ENCODE peak calls at places on chromosomes 11 and 22, in eight cellular contexts. One of them, this sample, is unnamed.

GRCh38 chr11:110900426-110900825 is 188.2 kb upstream of the ARHGAP20 start:
- DNase-seq in body of pancreas: no peak
- DNase-seq in A549: no peak
- DNase-seq in right lobe of liver: no peak
- DNase-seq in Peyer's patch: no peak
- DNase-seq in stomach: no peak
- DNase-seq in ovary: no peak
- DNase-seq in lower leg skin: no peak
- DNase-seq in this sample: no peak

GRCh38 chr11:14554959-14555358 is 34.8 kb upstream of the PSMA1 start:
- DNase-seq in right lobe of liver: no peak
- DNase-seq in body of pancreas: no peak
- DNase-seq in stomach: no peak
- DNase-seq in ovary: no peak
- DNase-seq in A549: no peak
- DNase-seq in Peyer's patch: no peak
- DNase-seq in lower leg skin: no peak
- DNase-seq in this sample: no peak

GRCh38 chr22:50064453-50064852 is 6.4 kb upstream of the TTLL8 start:
- DNase-seq in right lobe of liver: no peak
- DNase-seq in body of pancreas: no peak
- DNase-seq in lower leg skin: no peak
- DNase-seq in Peyer's patch: no peak
- DNase-seq in A549: no peak
- DNase-seq in ovary: no peak
- DNase-seq in stomach: no peak
- DNase-seq in this sample: no peak

GRCh38 chr22:43957871-43958270 is 2.6 kb downstream of the SAMM50 start:
- DNase-seq in ovary: peak
- DNase-seq in body of pancreas: no peak
- DNase-seq in Peyer's patch: no peak
- DNase-seq in A549: no peak
- DNase-seq in lower leg skin: no peak
- DNase-seq in right lobe of liver: no peak
- DNase-seq in stomach: no peak
- DNase-seq in this sample: no peak

GRCh38 chr11:111443640-111444039 is 64.6 kb upstream of the POU2AF1 start:
- DNase-seq in Peyer's patch: no peak
- DNase-seq in body of pancreas: no peak
- DNase-seq in A549: no peak
- DNase-seq in lower leg skin: no peak
- DNase-seq in right lobe of liver: no peak
- DNase-seq in ovary: no peak
- DNase-seq in stomach: no peak
- DNase-seq in this sample: no peak

GRCh38 chr11:86459682-86460460 is 85.2 kb downstream of the CCDC81 start:
- DNase-seq in lower leg skin: peak
- DNase-seq in A549: peak
- DNase-seq in Peyer's patch: no peak
- DNase-seq in right lobe of liver: no peak
- DNase-seq in stomach: peak
- DNase-seq in ovary: peak
- DNase-seq in body of pancreas: peak
- DNase-seq in this sample: peak

GRCh38 chr11:82191690-82192089 is 542.0 kb downstream of the FAM181B start:
- DNase-seq in A549: no peak
- DNase-seq in Peyer's patch: no peak
- DNase-seq in stomach: peak
- DNase-seq in right lobe of liver: peak
- DNase-seq in body of pancreas: peak
- DNase-seq in lower leg skin: no peak
- DNase-seq in ovary: no peak
- DNase-seq in this sample: no peak

GRCh38 chr22:46075764-46076531 is 74.4 kb upstream of the PPARA start:
- DNase-seq in A549: no peak
- DNase-seq in right lobe of liver: peak
- DNase-seq in lower leg skin: peak
- DNase-seq in body of pancreas: peak
- DNase-seq in Peyer's patch: peak
- DNase-seq in stomach: peak
- DNase-seq in ovary: no peak
- DNase-seq in this sample: peak

GRCh38 chr11:4092031-4092430 is 2.6 kb upstream of the RRM1 start:
- DNase-seq in stomach: no peak
- DNase-seq in body of pancreas: no peak
- DNase-seq in A549: no peak
- DNase-seq in ovary: no peak
- DNase-seq in Peyer's patch: no peak
- DNase-seq in right lobe of liver: no peak
- DNase-seq in lower leg skin: peak
- DNase-seq in this sample: no peak

DNA sequence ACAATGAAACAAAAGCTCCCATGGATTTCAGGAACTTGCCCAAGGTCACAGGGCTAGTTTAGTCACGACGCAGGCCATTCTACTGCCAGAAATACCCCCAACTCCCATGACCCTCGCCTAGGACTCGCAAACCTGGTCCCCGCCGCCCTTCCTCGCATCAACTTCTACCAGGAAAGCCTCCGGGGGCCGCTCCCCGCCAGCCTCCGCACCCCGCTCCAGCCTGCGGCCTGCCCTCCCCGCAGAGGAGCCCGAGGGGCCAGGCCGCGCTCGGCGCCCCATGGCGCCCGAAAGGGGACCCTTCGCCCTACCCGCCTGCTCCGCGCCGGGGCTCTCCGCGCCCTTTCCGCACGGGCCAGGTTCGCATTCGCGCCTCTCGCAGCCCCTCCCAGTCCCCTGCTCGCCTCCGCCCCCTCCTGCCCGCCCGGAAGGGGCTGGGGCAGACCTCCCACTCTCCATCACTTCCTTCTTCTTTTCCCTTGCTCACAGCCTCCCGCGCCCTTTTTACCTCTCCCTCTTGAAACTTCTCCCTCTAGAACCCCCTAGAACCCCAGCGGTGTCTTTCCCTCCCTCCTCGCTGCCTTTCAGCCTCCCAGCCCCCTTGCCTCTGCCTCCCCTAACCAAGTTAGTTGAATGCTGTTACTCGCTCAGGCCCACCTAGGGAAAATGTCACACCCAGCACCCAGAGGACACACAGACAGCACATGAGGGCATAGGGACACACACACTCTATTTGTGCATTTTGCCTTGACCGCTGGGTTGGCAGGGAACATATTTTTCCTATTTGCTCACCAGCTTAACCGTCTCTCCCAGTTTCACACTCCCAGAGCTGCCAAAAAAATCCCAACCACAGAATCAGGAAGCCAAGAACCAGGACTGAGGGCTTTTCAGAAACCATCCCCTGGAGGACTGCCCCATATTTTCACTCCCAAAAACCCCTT is at the start of gene SLC43A3:
- DNase-seq in ovary: peak
- DNase-seq in lower leg skin: peak
- DNase-seq in Peyer's patch: peak
- DNase-seq in A549: no peak
- DNase-seq in right lobe of liver: peak
- DNase-seq in stomach: peak
- DNase-seq in body of pancreas: peak
- DNase-seq in this sample: peak
- TF ChIP-seq POLR2A in ovary: peak
- TF ChIP-seq POLR2A in lower leg skin: peak
- TF ChIP-seq POLR2A in Peyer's patch: peak
- TF ChIP-seq POLR2A in A549: no peak
- TF ChIP-seq POLR2A in right lobe of liver: peak
- TF ChIP-seq POLR2A in stomach: no peak
- TF ChIP-seq POLR2A in body of pancreas: peak
- TF ChIP-seq POLR2A in this sample: peak

GRCh38 chr11:64744544-64745218 is 739 bp upstream of the RASGRP2 start:
- DNase-seq in body of pancreas: no peak
- DNase-seq in lower leg skin: no peak
- DNase-seq in A549: no peak
- DNase-seq in right lobe of liver: no peak
- DNase-seq in ovary: no peak
- DNase-seq in stomach: no peak
- DNase-seq in Peyer's patch: no peak
- DNase-seq in this sample: peak

GRCh38 chr11:64745219-64745522 is 1.2 kb upstream of the RASGRP2 start:
- DNase-seq in stomach: peak
- DNase-seq in right lobe of liver: peak
- DNase-seq in body of pancreas: peak
- DNase-seq in Peyer's patch: peak
- DNase-seq in lower leg skin: peak
- DNase-seq in A549: no peak
- DNase-seq in ovary: peak
- DNase-seq in this sample: peak

GRCh38 chr11:64742940-64743590 is 877 bp downstream of the RASGRP2 start:
- DNase-seq in stomach: peak
- DNase-seq in body of pancreas: peak
- DNase-seq in right lobe of liver: peak
- DNase-seq in lower leg skin: peak
- DNase-seq in ovary: peak
- DNase-seq in A549: peak
- DNase-seq in Peyer's patch: peak
- DNase-seq in this sample: peak

GRCh38 chr11:64742087-64742939 is 1.6 kb downstream of the RASGRP2 start:
- DNase-seq in body of pancreas: no peak
- DNase-seq in ovary: no peak
- DNase-seq in Peyer's patch: no peak
- DNase-seq in lower leg skin: no peak
- DNase-seq in right lobe of liver: peak
- DNase-seq in A549: no peak
- DNase-seq in stomach: no peak
- DNase-seq in this sample: peak

GRCh38 chr11:64743591-64744543 is at the start of gene RASGRP2:
- DNase-seq in right lobe of liver: peak
- DNase-seq in A549: peak
- DNase-seq in Peyer's patch: peak
- DNase-seq in lower leg skin: peak
- DNase-seq in body of pancreas: peak
- DNase-seq in stomach: peak
- DNase-seq in ovary: peak
- DNase-seq in this sample: peak
- TF ChIP-seq POLR2A in right lobe of liver: peak
- TF ChIP-seq POLR2A in A549: no peak
- TF ChIP-seq POLR2A in Peyer's patch: no peak
- TF ChIP-seq POLR2A in lower leg skin: no peak
- TF ChIP-seq POLR2A in body of pancreas: no peak
- TF ChIP-seq POLR2A in stomach: no peak
- TF ChIP-seq POLR2A in ovary: no peak
- TF ChIP-seq POLR2A in this sample: no peak

DNA sequence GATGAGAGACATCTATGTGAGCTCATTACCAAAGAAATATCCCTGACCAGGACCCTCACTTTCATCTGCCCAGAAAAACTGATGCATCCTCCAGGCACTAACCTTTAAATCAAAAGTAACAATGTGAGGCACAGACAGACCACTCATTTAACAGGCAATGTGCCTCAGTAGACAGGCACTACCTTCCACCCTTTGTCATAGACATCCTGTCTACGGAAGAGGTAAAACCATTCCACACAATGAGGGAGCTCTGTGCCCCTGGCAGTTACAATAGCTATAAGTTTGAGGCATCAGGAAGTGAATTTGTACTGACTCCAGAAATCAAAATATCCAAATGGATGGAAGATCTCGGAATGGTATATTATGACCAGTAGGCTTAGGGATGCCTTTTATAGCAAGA is 6.7 kb upstream of the CAVIN3 start:
- DNase-seq in right lobe of liver: no peak
- DNase-seq in Peyer's patch: no peak
- DNase-seq in A549: no peak
- DNase-seq in ovary: no peak
- DNase-seq in body of pancreas: no peak
- DNase-seq in stomach: no peak
- DNase-seq in lower leg skin: no peak
- DNase-seq in this sample: no peak
- TF ChIP-seq POLR2A in right lobe of liver: no peak
- TF ChIP-seq POLR2A in Peyer's patch: no peak
- TF ChIP-seq POLR2A in A549: no peak
- TF ChIP-seq POLR2A in ovary: no peak
- TF ChIP-seq POLR2A in body of pancreas: no peak
- TF ChIP-seq POLR2A in stomach: no peak
- TF ChIP-seq POLR2A in lower leg skin: no peak
- TF ChIP-seq POLR2A in this sample: no peak

GRCh38 chr22:40043086-40043485 is 48.3 kb downstream of the FAM83F start:
- DNase-seq in lower leg skin: no peak
- DNase-seq in ovary: peak
- DNase-seq in A549: no peak
- DNase-seq in stomach: no peak
- DNase-seq in right lobe of liver: peak
- DNase-seq in Peyer's patch: no peak
- DNase-seq in body of pancreas: peak
- DNase-seq in this sample: peak

GRCh38 chr22:40044870-40045834 is 50.4 kb downstream of the FAM83F start:
- DNase-seq in A549: peak
- DNase-seq in Peyer's patch: peak
- DNase-seq in ovary: peak
- DNase-seq in lower leg skin: no peak
- DNase-seq in right lobe of liver: peak
- DNase-seq in stomach: peak
- DNase-seq in body of pancreas: peak
- DNase-seq in this sample: peak

GRCh38 chr22:40043793-40044101 is 49.0 kb downstream of the FAM83F start:
- DNase-seq in stomach: no peak
- DNase-seq in ovary: no peak
- DNase-seq in A549: no peak
- DNase-seq in right lobe of liver: no peak
- DNase-seq in body of pancreas: no peak
- DNase-seq in lower leg skin: no peak
- DNase-seq in Peyer's patch: no peak
- DNase-seq in this sample: no peak

GRCh38 chr22:40046126-40046525 is 51.4 kb downstream of the FAM83F start:
- DNase-seq in body of pancreas: no peak
- DNase-seq in stomach: no peak
- DNase-seq in Peyer's patch: no peak
- DNase-seq in ovary: no peak
- DNase-seq in right lobe of liver: peak
- DNase-seq in lower leg skin: no peak
- DNase-seq in A549: no peak
- DNase-seq in this sample: no peak

DNA sequence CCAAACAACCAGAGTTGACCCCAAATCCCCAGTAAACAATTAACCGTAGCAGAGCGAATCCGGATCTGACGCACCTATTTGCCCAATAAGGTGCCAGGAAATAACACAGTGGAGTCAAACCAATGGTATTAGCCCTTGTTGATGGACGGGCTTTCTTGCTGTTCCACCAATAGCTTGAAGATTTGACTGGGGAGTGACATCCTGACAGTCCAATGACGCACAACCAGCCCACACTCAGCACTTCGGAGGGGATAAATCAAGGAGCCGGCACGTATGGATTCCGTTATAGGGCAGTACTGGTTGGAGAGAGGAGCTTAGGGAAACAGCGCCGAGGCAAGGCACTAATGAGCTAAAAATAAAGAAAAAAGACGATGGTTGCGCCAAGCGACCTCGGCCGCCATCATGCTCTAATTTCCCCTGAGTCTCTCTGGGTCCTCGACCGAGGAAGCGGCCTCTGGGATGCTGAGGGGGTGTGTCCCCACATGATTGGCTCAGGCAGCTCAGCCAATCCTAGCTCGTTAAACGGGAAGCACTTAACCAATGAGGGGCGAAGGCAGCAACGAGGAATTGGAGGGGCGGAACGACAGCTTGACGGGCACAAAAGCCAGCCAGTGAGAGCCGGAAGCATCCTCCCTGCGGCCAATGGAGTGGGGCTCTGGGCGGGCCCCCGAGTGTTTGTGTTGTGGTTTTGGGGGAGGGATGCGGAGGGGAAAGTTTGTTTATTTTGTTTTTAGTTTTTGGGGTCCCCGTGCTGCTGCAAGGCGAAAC is 49.5 kb downstream of the FAM83F start:
- DNase-seq in lower leg skin: peak
- DNase-seq in body of pancreas: peak
- DNase-seq in right lobe of liver: peak
- DNase-seq in stomach: peak
- DNase-seq in Peyer's patch: peak
- DNase-seq in ovary: peak
- DNase-seq in A549: peak
- DNase-seq in this sample: peak
- TF ChIP-seq POLR2A in lower leg skin: no peak
- TF ChIP-seq POLR2A in body of pancreas: peak
- TF ChIP-seq POLR2A in right lobe of liver: peak
- TF ChIP-seq POLR2A in stomach: peak
- TF ChIP-seq POLR2A in Peyer's patch: peak
- TF ChIP-seq POLR2A in ovary: peak
- TF ChIP-seq POLR2A in A549: peak
- TF ChIP-seq POLR2A in this sample: peak